ENCODE peak calls at places on chromosomes 2 and 18, in seven cellular contexts. H, A, T, I, Q, R and G are unnamed samples.

GRCh38 chr18:75162467-75162866 is 46.5 kb downstream of the PTGR3 start:
- DNase-seq in H (no peak), A (peak; percentile 3), T (peak; percentile 29), I (no peak), Q (peak; percentile 4), R (peak; percentile 58), G (no peak)

GRCh38 chr2:30232801-30233130 is 1.4 kb downstream of the LBH start:
- DNase-seq in H (no peak), A (no peak), T (no peak), I (no peak), Q (no peak), R (no peak), G (no peak)

GRCh38 chr2:27442282-27442980 is at the start of gene KRTCAP3:
- DNase-seq in H (peak; percentile 90), A (no peak), T (no peak), I (no peak), Q (no peak), R (no peak), G (no peak)

GRCh38 chr2:182852787-182853186 is 13.7 kb downstream of the FRZB start:
- DNase-seq in H (no peak), A (no peak), T (peak; percentile 15), I (no peak), Q (no peak), R (no peak), G (no peak)

GRCh38 chr2:145484443-145485086 is 964.6 kb upstream of the ZEB2 start:
- DNase-seq in H (no peak), A (peak; percentile 84), T (peak; percentile 68), I (no peak), Q (peak; percentile 57), R (peak; percentile 88), G (peak; percentile 49)

GRCh38 chr18:57940166-57940565 is 103.9 kb upstream of the NEDD4L start:
- DNase-seq in H (no peak), A (no peak), T (no peak), I (no peak), Q (no peak), R (no peak), G (no peak)

GRCh38 chr2:65431417-65432226 is 777 bp downstream of the SPRED2 start:
- DNase-seq in H (peak; percentile 71), A (peak; percentile 30), T (peak; percentile 53), I (no peak), Q (no peak), R (peak; percentile 60), G (no peak)

GRCh38 chr18:22082408-22082807 is 87.0 kb upstream of the GATA6 start:
- DNase-seq in H (no peak), A (no peak), T (no peak), I (no peak), Q (no peak), R (no peak), G (no peak)

GRCh38 chr2:34368304-34368703 is 769.2 kb upstream of the FAM98A start:
- DNase-seq in H (no peak), A (no peak), T (no peak), I (no peak), Q (no peak), R (no peak), G (no peak)

GRCh38 chr2:147843421-147843863 is 1.4 kb upstream of the ACVR2A start:
- DNase-seq in H (no peak), A (no peak), T (no peak), I (no peak), Q (peak; percentile 21), R (no peak), G (no peak)

GRCh38 chr18:23716516-23716915 is 27.3 kb downstream of the LAMA3 start:
- DNase-seq in H (no peak), A (peak; percentile 76), T (peak; percentile 88), I (no peak), Q (peak; percentile 88), R (peak; percentile 93), G (no peak)

GRCh38 chr2:53715568-53715967 is 52.0 kb upstream of the CHAC2 start:
- DNase-seq in H (no peak), A (no peak), T (peak; percentile 32), I (no peak), Q (no peak), R (peak; percentile 7), G (no peak)

GRCh38 chr2:237535385-237536082 is 30.8 kb upstream of the PRLH start:
- DNase-seq in H (no peak), A (no peak), T (no peak), I (no peak), Q (no peak), R (no peak), G (no peak)

GRCh38 chr2:213162515-213163118 is 11.2 kb upstream of the IKZF2 start:
- DNase-seq in H (no peak), A (no peak), T (no peak), I (no peak), Q (no peak), R (peak; percentile 52), G (no peak)

GRCh38 chr18:11408555-11408954 is 200.8 kb upstream of the SLC35G4 start:
- DNase-seq in H (no peak), A (no peak), T (no peak), I (no peak), Q (no peak), R (no peak), G (no peak)

GRCh38 chr2:117832905-117833613 is 18.6 kb downstream of the DDX18 start:
- DNase-seq in H (no peak), A (peak; percentile 20), T (peak; percentile 49), I (no peak), Q (peak; percentile 27), R (peak; percentile 74), G (no peak)

GRCh38 chr2:231334179-231334930 is 61.2 kb upstream of the B3GNT7 start:
- DNase-seq in H (no peak), A (no peak), T (no peak), I (peak; percentile 60), Q (no peak), R (no peak), G (no peak)

GRCh38 chr18:28163201-28163778 is 13.6 kb downstream of the CDH2 start:
- DNase-seq in H (no peak), A (no peak), T (peak; percentile 80), I (no peak), Q (peak; percentile 32), R (peak; percentile 36), G (no peak)

GRCh38 chr2:230933521-230934180 is 8.6 kb upstream of the GPR55 start:
- DNase-seq in H (no peak), A (no peak), T (no peak), I (peak; percentile 47), Q (no peak), R (no peak), G (no peak)

GRCh38 chr2:72999729-73000725 is 71.5 kb downstream of the SFXN5 start:
- DNase-seq in H (no peak), A (peak; percentile 48), T (peak; percentile 24), I (peak; percentile 49), Q (peak; percentile 11), R (peak; percentile 60), G (no peak)

GRCh38 chr2:150917956-150918713 is 343.5 kb downstream of the RBM43 start:
- DNase-seq in H (no peak), A (no peak), T (no peak), I (no peak), Q (no peak), R (no peak), G (no peak)

GRCh38 chr2:240121190-240121589 is 14.9 kb downstream of the COPS9 start:
- DNase-seq in H (no peak), A (no peak), T (no peak), I (no peak), Q (no peak), R (no peak), G (no peak)

GRCh38 chr2:200483729-200484198 is 26.1 kb downstream of the KCTD18 start:
- DNase-seq in H (peak; percentile 83), A (peak; percentile 62), T (peak; percentile 42), I (no peak), Q (no peak), R (peak; percentile 63), G (no peak)

GRCh38 chr2:80968450-80968849 is 663.9 kb upstream of the LRRTM1 start:
- DNase-seq in H (no peak), A (no peak), T (no peak), I (no peak), Q (no peak), R (no peak), G (no peak)
- TF ChIP-seq CTCF in H (no peak), A (no peak), T (no peak), I (no peak), Q (no peak), R (no peak), G (no peak)

DNA sequence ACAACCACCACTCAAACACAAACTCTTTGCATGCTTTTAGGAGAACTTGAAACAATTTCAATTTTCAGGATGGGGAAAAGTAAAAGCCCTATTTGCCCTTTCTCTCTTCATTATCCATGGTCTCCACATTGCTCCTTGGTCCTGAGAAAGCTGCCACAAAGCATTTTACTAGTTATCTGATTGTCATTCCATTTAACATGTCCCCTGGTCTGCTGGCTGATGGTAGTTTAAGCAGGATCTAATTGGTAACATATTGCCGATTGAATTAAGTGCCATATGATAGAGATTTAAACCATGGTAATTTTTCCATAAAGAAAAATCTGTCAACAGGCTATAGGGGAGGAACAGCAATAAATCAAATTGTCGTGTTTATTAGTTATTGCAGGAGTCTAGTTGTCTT is 3.3 kb downstream of the AFF3 start:
- DNase-seq in H (no peak), A (no peak), T (no peak), I (no peak), Q (no peak), R (no peak), G (peak; percentile 22)
- H3K4me3 ChIP-seq in H (no peak overlapping the region), A (no peak overlapping the region), T (no peak overlapping the region), I (no peak overlapping the region), Q (no peak overlapping the region), R (no peak overlapping the region), G (no peak overlapping the region)

DNA sequence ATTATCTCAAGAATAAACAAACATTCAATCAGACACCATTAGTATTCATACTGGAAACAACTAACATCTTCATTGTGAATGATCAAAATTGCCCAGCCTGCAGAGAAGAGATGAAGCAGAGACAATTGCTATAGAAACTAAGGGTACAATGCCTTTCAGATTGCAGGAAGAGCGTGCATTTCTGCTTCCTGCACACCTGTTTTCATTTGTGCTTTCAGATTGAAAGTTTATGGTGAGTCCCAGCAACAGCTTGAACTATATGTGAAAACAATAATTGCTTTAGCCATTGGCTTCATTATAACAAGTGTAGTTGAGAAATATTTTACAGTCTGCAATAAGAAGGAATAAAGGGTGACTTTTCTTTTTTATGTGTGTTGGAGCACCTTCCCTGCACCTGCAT is 136.3 kb downstream of the CD8B2 start:
- DNase-seq in H (no peak), A (no peak), T (no peak), I (no peak), Q (no peak), R (no peak), G (no peak)
- TF ChIP-seq CTCF in H (no peak), A (no peak), T (no peak), I (no peak), Q (no peak), R (no peak), G (no peak)

DNA sequence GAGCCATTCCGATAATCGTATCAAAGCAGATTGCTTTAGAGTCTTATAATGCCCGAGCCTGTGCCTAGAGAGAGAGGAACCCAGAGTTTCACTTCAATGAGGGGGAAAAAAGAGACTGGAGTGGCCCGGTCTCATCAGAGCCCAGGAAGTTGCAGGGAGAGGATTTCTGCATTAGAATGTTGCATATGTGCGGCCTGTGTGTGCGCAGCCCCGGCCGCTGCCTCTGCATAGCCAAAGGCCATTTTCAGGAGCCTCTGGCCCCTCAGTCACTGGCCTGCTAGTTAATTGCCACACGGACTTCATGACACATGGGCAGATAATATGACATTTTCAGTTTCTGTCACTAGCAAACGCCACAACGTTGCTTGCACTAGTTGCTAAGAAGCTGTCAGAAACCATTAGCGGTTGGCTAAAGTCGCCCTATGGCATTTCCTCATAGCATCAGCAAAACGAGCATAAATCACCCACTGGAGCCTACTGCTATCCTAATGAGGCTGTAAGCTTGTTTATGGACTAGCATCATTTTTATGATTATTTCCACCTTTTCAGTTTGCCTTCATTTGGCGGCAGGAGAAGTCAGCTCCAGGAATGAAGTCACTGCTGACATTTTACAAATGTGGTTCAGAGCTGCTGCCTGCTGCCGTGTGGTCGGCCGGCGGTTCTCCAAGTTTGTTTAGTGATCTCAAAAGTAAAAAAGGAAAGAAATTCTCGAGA is 73.6 kb downstream of the MEIS1 start:
- DNase-seq in H (no peak), A (no peak), T (no peak), I (no peak), Q (no peak), R (peak; percentile 46), G (no peak)
- H3K4me3 ChIP-seq in H (no peak overlapping the region), A (no peak overlapping the region), T (no peak overlapping the region), I (no peak overlapping the region), Q (no peak overlapping the region), R (no peak overlapping the region), G (no peak overlapping the region)